ENCODE peak calls at places on chromosomes 3 and 15, in four cellular contexts. One of them, this sample, is unnamed.

GRCh38 chr3:156898296-156898880 is 72.2 kb downstream of the LEKR1 start:
- DNase-seq in NCI-H774: no peak
- DNase-seq in NCI-H510A treated with DMSO at 0.1 percent for 48 hours: no peak
- DNase-seq in foreskin fibroblast: no peak
- DNase-seq in this sample: no peak

GRCh38 chr3:161274691-161275298 is 53.7 kb downstream of the NMD3 start:
- DNase-seq in foreskin fibroblast: peak
- DNase-seq in NCI-H774: no peak
- DNase-seq in NCI-H510A treated with DMSO at 0.1 percent for 48 hours: peak
- DNase-seq in this sample: peak

GRCh38 chr3:161142486-161142885 is 37.3 kb upstream of the B3GALNT1 start:
- DNase-seq in NCI-H774: no peak
- DNase-seq in NCI-H510A treated with DMSO at 0.1 percent for 48 hours: no peak
- DNase-seq in foreskin fibroblast: peak
- DNase-seq in this sample: no peak

GRCh38 chr15:40982855-40983254 is 29.6 kb downstream of the CHAC1 start:
- DNase-seq in foreskin fibroblast: peak
- DNase-seq in NCI-H510A treated with DMSO at 0.1 percent for 48 hours: no peak
- DNase-seq in NCI-H774: no peak
- DNase-seq in this sample: peak

GRCh38 chr15:39669671-39670070 is 88.8 kb downstream of the THBS1 start:
- DNase-seq in foreskin fibroblast: no peak
- DNase-seq in NCI-H774: no peak
- DNase-seq in NCI-H510A treated with DMSO at 0.1 percent for 48 hours: no peak
- DNase-seq in this sample: no peak

GRCh38 chr15:71760852-71761251 is 49.5 kb upstream of the NR2E3 start:
- DNase-seq in NCI-H774: no peak
- DNase-seq in foreskin fibroblast: no peak
- DNase-seq in NCI-H510A treated with DMSO at 0.1 percent for 48 hours: no peak
- DNase-seq in this sample: no peak

GRCh38 chr15:31265090-31265870 is 61.4 kb upstream of the KLF13 start:
- DNase-seq in foreskin fibroblast: no peak
- DNase-seq in NCI-H510A treated with DMSO at 0.1 percent for 48 hours: peak
- DNase-seq in NCI-H774: no peak
- DNase-seq in this sample: no peak

GRCh38 chr3:100140976-100141375 is 26.7 kb upstream of the FILIP1L start:
- DNase-seq in foreskin fibroblast: no peak
- DNase-seq in NCI-H774: no peak
- DNase-seq in NCI-H510A treated with DMSO at 0.1 percent for 48 hours: no peak
- DNase-seq in this sample: no peak

GRCh38 chr3:184459355-184459754 is 79.5 kb downstream of the CHRD start:
- DNase-seq in NCI-H510A treated with DMSO at 0.1 percent for 48 hours: no peak
- DNase-seq in NCI-H774: no peak
- DNase-seq in foreskin fibroblast: peak
- DNase-seq in this sample: peak

GRCh38 chr3:193780810-193781472 is 187.9 kb downstream of the OPA1 start:
- DNase-seq in foreskin fibroblast: peak
- DNase-seq in NCI-H510A treated with DMSO at 0.1 percent for 48 hours: peak
- DNase-seq in NCI-H774: peak
- DNase-seq in this sample: peak

GRCh38 chr3:126407412-126408044 is 12.8 kb downstream of the CFAP100 start:
- DNase-seq in foreskin fibroblast: no peak
- DNase-seq in NCI-H774: no peak
- DNase-seq in NCI-H510A treated with DMSO at 0.1 percent for 48 hours: no peak
- DNase-seq in this sample: no peak

GRCh38 chr15:82646250-82647044 is 716 bp downstream of the CPEB1 start:
- DNase-seq in NCI-H510A treated with DMSO at 0.1 percent for 48 hours: peak
- DNase-seq in NCI-H774: no peak
- DNase-seq in foreskin fibroblast: no peak
- DNase-seq in this sample: no peak

GRCh38 chr3:189714991-189715961 is 84.1 kb downstream of the TP63 start:
- DNase-seq in NCI-H774: no peak
- DNase-seq in NCI-H510A treated with DMSO at 0.1 percent for 48 hours: no peak
- DNase-seq in foreskin fibroblast: peak
- DNase-seq in this sample: peak

GRCh38 chr15:57692709-57693108 is 13.8 kb upstream of the POLR2M start:
- DNase-seq in foreskin fibroblast: no peak
- DNase-seq in NCI-H774: no peak
- DNase-seq in NCI-H510A treated with DMSO at 0.1 percent for 48 hours: no peak
- DNase-seq in this sample: no peak

GRCh38 chr15:60091150-60091549 is 87.0 kb downstream of the FOXB1 start:
- DNase-seq in NCI-H774: no peak
- DNase-seq in foreskin fibroblast: peak
- DNase-seq in NCI-H510A treated with DMSO at 0.1 percent for 48 hours: no peak
- DNase-seq in this sample: peak

GRCh38 chr15:29012097-29012496 is 126.3 kb downstream of the APBA2 start:
- DNase-seq in NCI-H510A treated with DMSO at 0.1 percent for 48 hours: no peak
- DNase-seq in foreskin fibroblast: no peak
- DNase-seq in NCI-H774: no peak
- DNase-seq in this sample: no peak

GRCh38 chr15:89342840-89343239 is 8.2 kb upstream of the POLG start:
- DNase-seq in NCI-H510A treated with DMSO at 0.1 percent for 48 hours: no peak
- DNase-seq in NCI-H774: no peak
- DNase-seq in foreskin fibroblast: no peak
- DNase-seq in this sample: no peak

GRCh38 chr3:196627043-196627442 is 12.5 kb upstream of the NRROS start:
- DNase-seq in NCI-H774: no peak
- DNase-seq in NCI-H510A treated with DMSO at 0.1 percent for 48 hours: no peak
- DNase-seq in foreskin fibroblast: no peak
- DNase-seq in this sample: no peak

GRCh38 chr15:95902606-95903005 is 427.9 kb upstream of the NR2F2 start:
- DNase-seq in foreskin fibroblast: no peak
- DNase-seq in NCI-H510A treated with DMSO at 0.1 percent for 48 hours: no peak
- DNase-seq in NCI-H774: no peak
- DNase-seq in this sample: no peak

GRCh38 chr3:99747915-99748314 is 69.7 kb upstream of the CMSS1 start:
- DNase-seq in NCI-H774: no peak
- DNase-seq in foreskin fibroblast: peak
- DNase-seq in NCI-H510A treated with DMSO at 0.1 percent for 48 hours: peak
- DNase-seq in this sample: peak

GRCh38 chr3:133393691-133394474 is 6.0 kb upstream of the BFSP2 start:
- DNase-seq in NCI-H774: no peak
- DNase-seq in foreskin fibroblast: no peak
- DNase-seq in NCI-H510A treated with DMSO at 0.1 percent for 48 hours: no peak
- DNase-seq in this sample: no peak

GRCh38 chr3:32453346-32453745 is 49.3 kb downstream of the CMTM6 start:
- DNase-seq in foreskin fibroblast: peak
- DNase-seq in NCI-H774: no peak
- DNase-seq in NCI-H510A treated with DMSO at 0.1 percent for 48 hours: no peak
- DNase-seq in this sample: peak

GRCh38 chr15:76147906-76148553 is 88.2 kb downstream of the TMEM266 start:
- DNase-seq in foreskin fibroblast: no peak
- DNase-seq in NCI-H510A treated with DMSO at 0.1 percent for 48 hours: peak
- DNase-seq in NCI-H774: peak
- DNase-seq in this sample: peak

GRCh38 chr3:150255416-150255815 is 152.7 kb upstream of the TSC22D2 start:
- DNase-seq in NCI-H510A treated with DMSO at 0.1 percent for 48 hours: no peak
- DNase-seq in NCI-H774: no peak
- DNase-seq in foreskin fibroblast: no peak
- DNase-seq in this sample: no peak

GRCh38 chr3:148816971-148817519 is 10.6 kb upstream of the CPB1 start:
- DNase-seq in foreskin fibroblast: no peak
- DNase-seq in NCI-H510A treated with DMSO at 0.1 percent for 48 hours: peak
- DNase-seq in NCI-H774: peak
- DNase-seq in this sample: no peak

GRCh38 chr3:71129611-71130515 is 453.7 kb downstream of the FOXP1 start:
- DNase-seq in foreskin fibroblast: peak
- DNase-seq in NCI-H774: no peak
- DNase-seq in NCI-H510A treated with DMSO at 0.1 percent for 48 hours: no peak
- DNase-seq in this sample: no peak

GRCh38 chr15:61697796-61698195 is 362.5 kb downstream of the VPS13C start:
- DNase-seq in NCI-H774: no peak
- DNase-seq in NCI-H510A treated with DMSO at 0.1 percent for 48 hours: no peak
- DNase-seq in foreskin fibroblast: no peak
- DNase-seq in this sample: no peak

GRCh38 chr3:124509884-124510283 is 220.4 kb upstream of the UMPS start:
- DNase-seq in NCI-H774: no peak
- DNase-seq in foreskin fibroblast: no peak
- DNase-seq in NCI-H510A treated with DMSO at 0.1 percent for 48 hours: no peak
- DNase-seq in this sample: no peak

GRCh38 chr3:117281371-117281770 is 571.8 kb downstream of the TUSC7 start:
- DNase-seq in NCI-H774: no peak
- DNase-seq in NCI-H510A treated with DMSO at 0.1 percent for 48 hours: no peak
- DNase-seq in foreskin fibroblast: no peak
- DNase-seq in this sample: no peak

GRCh38 chr3:143237036-143237688 is 117.6 kb downstream of the CHST2 start:
- DNase-seq in NCI-H510A treated with DMSO at 0.1 percent for 48 hours: no peak
- DNase-seq in foreskin fibroblast: no peak
- DNase-seq in NCI-H774: no peak
- DNase-seq in this sample: no peak

GRCh38 chr3:188697127-188697526 is 474.6 kb upstream of the TPRG1 start:
- DNase-seq in NCI-H774: no peak
- DNase-seq in foreskin fibroblast: no peak
- DNase-seq in NCI-H510A treated with DMSO at 0.1 percent for 48 hours: no peak
- DNase-seq in this sample: no peak

GRCh38 chr3:58173670-58174472 is 36.9 kb downstream of the DNASE1L3 start:
- DNase-seq in foreskin fibroblast: no peak
- DNase-seq in NCI-H774: no peak
- DNase-seq in NCI-H510A treated with DMSO at 0.1 percent for 48 hours: peak
- DNase-seq in this sample: no peak

GRCh38 chr15:91926871-91927270 is 73.4 kb downstream of the SLCO3A1 start:
- DNase-seq in NCI-H510A treated with DMSO at 0.1 percent for 48 hours: peak
- DNase-seq in NCI-H774: no peak
- DNase-seq in foreskin fibroblast: no peak
- DNase-seq in this sample: no peak